ENCODE peak calls at places on chromosomes 4 and X, in five cellular contexts. One of them, this sample, is unnamed.

GRCh38 chr4:140695483-140695882 is 60.7 kb downstream of the TBC1D9 start:
- DNase-seq in fibroblast of the aortic adventitia: no peak
- DNase-seq in activated CD4-positive, alpha-beta T cell treated with anti-CD3 and anti-CD28 coated beads, Interleukin-2, amount 50 U/mL, for 1 hour: no peak
- DNase-seq in GM04504: no peak
- DNase-seq in activated CD4-positive, CD25-positive, alpha-beta regulatory T cell treated with anti-CD3 and anti-CD28 coated beads, Interleukin-2, amount 50 U/mL, for 72 hours: no peak
- DNase-seq in this sample: no peak

GRCh38 chr4:5705672-5706310 is 2.6 kb downstream of the EVC2 start:
- DNase-seq in GM04504: no peak
- DNase-seq in activated CD4-positive, alpha-beta T cell treated with anti-CD3 and anti-CD28 coated beads, Interleukin-2, amount 50 U/mL, for 1 hour: no peak
- DNase-seq in fibroblast of the aortic adventitia: peak
- DNase-seq in activated CD4-positive, CD25-positive, alpha-beta regulatory T cell treated with anti-CD3 and anti-CD28 coated beads, Interleukin-2, amount 50 U/mL, for 72 hours: no peak
- DNase-seq in this sample: no peak

GRCh38 chr4:169121920-169122319 is 111.9 kb upstream of the CBR4 start:
- DNase-seq in activated CD4-positive, CD25-positive, alpha-beta regulatory T cell treated with anti-CD3 and anti-CD28 coated beads, Interleukin-2, amount 50 U/mL, for 72 hours: no peak
- DNase-seq in fibroblast of the aortic adventitia: no peak
- DNase-seq in activated CD4-positive, alpha-beta T cell treated with anti-CD3 and anti-CD28 coated beads, Interleukin-2, amount 50 U/mL, for 1 hour: no peak
- DNase-seq in GM04504: no peak
- DNase-seq in this sample: no peak

GRCh38 chrX:46180258-46180687 is 364.9 kb downstream of the ZNF674 start:
- DNase-seq in GM04504: peak
- DNase-seq in activated CD4-positive, alpha-beta T cell treated with anti-CD3 and anti-CD28 coated beads, Interleukin-2, amount 50 U/mL, for 1 hour: no peak
- DNase-seq in fibroblast of the aortic adventitia: peak
- DNase-seq in activated CD4-positive, CD25-positive, alpha-beta regulatory T cell treated with anti-CD3 and anti-CD28 coated beads, Interleukin-2, amount 50 U/mL, for 72 hours: no peak
- DNase-seq in this sample: peak

GRCh38 chrX:7574325-7574724 is 268.6 kb upstream of the VCX start:
- DNase-seq in activated CD4-positive, CD25-positive, alpha-beta regulatory T cell treated with anti-CD3 and anti-CD28 coated beads, Interleukin-2, amount 50 U/mL, for 72 hours: no peak
- DNase-seq in GM04504: no peak
- DNase-seq in fibroblast of the aortic adventitia: no peak
- DNase-seq in activated CD4-positive, alpha-beta T cell treated with anti-CD3 and anti-CD28 coated beads, Interleukin-2, amount 50 U/mL, for 1 hour: no peak
- DNase-seq in this sample: peak

GRCh38 chr4:8585186-8585585 is 5.0 kb downstream of the GPR78 start:
- DNase-seq in fibroblast of the aortic adventitia: no peak
- DNase-seq in GM04504: no peak
- DNase-seq in activated CD4-positive, CD25-positive, alpha-beta regulatory T cell treated with anti-CD3 and anti-CD28 coated beads, Interleukin-2, amount 50 U/mL, for 72 hours: no peak
- DNase-seq in activated CD4-positive, alpha-beta T cell treated with anti-CD3 and anti-CD28 coated beads, Interleukin-2, amount 50 U/mL, for 1 hour: no peak
- DNase-seq in this sample: no peak

GRCh38 chr4:145132521-145133098 is 34.5 kb downstream of the ABCE1 start:
- DNase-seq in fibroblast of the aortic adventitia: peak
- DNase-seq in GM04504: no peak
- DNase-seq in activated CD4-positive, CD25-positive, alpha-beta regulatory T cell treated with anti-CD3 and anti-CD28 coated beads, Interleukin-2, amount 50 U/mL, for 72 hours: no peak
- DNase-seq in activated CD4-positive, alpha-beta T cell treated with anti-CD3 and anti-CD28 coated beads, Interleukin-2, amount 50 U/mL, for 1 hour: no peak
- DNase-seq in this sample: peak

GRCh38 chrX:46574337-46574940 is 874 bp downstream of the CHST7 start:
- DNase-seq in activated CD4-positive, alpha-beta T cell treated with anti-CD3 and anti-CD28 coated beads, Interleukin-2, amount 50 U/mL, for 1 hour: peak
- DNase-seq in activated CD4-positive, CD25-positive, alpha-beta regulatory T cell treated with anti-CD3 and anti-CD28 coated beads, Interleukin-2, amount 50 U/mL, for 72 hours: peak
- DNase-seq in fibroblast of the aortic adventitia: no peak
- DNase-seq in GM04504: no peak
- DNase-seq in this sample: peak

GRCh38 chr4:103021120-103021519 is 1.6 kb upstream of the SLC9B1 start:
- DNase-seq in GM04504: no peak
- DNase-seq in activated CD4-positive, alpha-beta T cell treated with anti-CD3 and anti-CD28 coated beads, Interleukin-2, amount 50 U/mL, for 1 hour: no peak
- DNase-seq in activated CD4-positive, CD25-positive, alpha-beta regulatory T cell treated with anti-CD3 and anti-CD28 coated beads, Interleukin-2, amount 50 U/mL, for 72 hours: no peak
- DNase-seq in fibroblast of the aortic adventitia: no peak
- DNase-seq in this sample: no peak

GRCh38 chr4:142631836-142632235 is 214.3 kb downstream of the INPP4B start:
- DNase-seq in GM04504: no peak
- DNase-seq in activated CD4-positive, alpha-beta T cell treated with anti-CD3 and anti-CD28 coated beads, Interleukin-2, amount 50 U/mL, for 1 hour: no peak
- DNase-seq in activated CD4-positive, CD25-positive, alpha-beta regulatory T cell treated with anti-CD3 and anti-CD28 coated beads, Interleukin-2, amount 50 U/mL, for 72 hours: no peak
- DNase-seq in fibroblast of the aortic adventitia: no peak
- DNase-seq in this sample: no peak

GRCh38 chr4:169627307-169627706 is 6.9 kb downstream of the CLCN3 start:
- DNase-seq in activated CD4-positive, CD25-positive, alpha-beta regulatory T cell treated with anti-CD3 and anti-CD28 coated beads, Interleukin-2, amount 50 U/mL, for 72 hours: no peak
- DNase-seq in GM04504: no peak
- DNase-seq in activated CD4-positive, alpha-beta T cell treated with anti-CD3 and anti-CD28 coated beads, Interleukin-2, amount 50 U/mL, for 1 hour: no peak
- DNase-seq in fibroblast of the aortic adventitia: no peak
- DNase-seq in this sample: no peak

GRCh38 chr4:31442236-31442635 is 722.1 kb downstream of the PCDH7 start:
- DNase-seq in fibroblast of the aortic adventitia: no peak
- DNase-seq in GM04504: no peak
- DNase-seq in activated CD4-positive, alpha-beta T cell treated with anti-CD3 and anti-CD28 coated beads, Interleukin-2, amount 50 U/mL, for 1 hour: no peak
- DNase-seq in activated CD4-positive, CD25-positive, alpha-beta regulatory T cell treated with anti-CD3 and anti-CD28 coated beads, Interleukin-2, amount 50 U/mL, for 72 hours: no peak
- DNase-seq in this sample: no peak

GRCh38 chrX:131331152-131331551 is 42.0 kb upstream of the IGSF1 start:
- DNase-seq in activated CD4-positive, CD25-positive, alpha-beta regulatory T cell treated with anti-CD3 and anti-CD28 coated beads, Interleukin-2, amount 50 U/mL, for 72 hours: no peak
- DNase-seq in fibroblast of the aortic adventitia: no peak
- DNase-seq in activated CD4-positive, alpha-beta T cell treated with anti-CD3 and anti-CD28 coated beads, Interleukin-2, amount 50 U/mL, for 1 hour: no peak
- DNase-seq in GM04504: no peak
- DNase-seq in this sample: no peak

This sample was measured in astrocyte of the hippocampus.